ENCODE peak calls at places on chromosomes 16 and 17, in ten cellular contexts. O, L, K, R, G, I, Y, P, C and D are unnamed samples.
A peak's percentile ranks its signal among the peaks of the same experiment; 100 is the strongest.

GRCh38 chr16:58109330-58109729 is 19.9 kb downstream of the CFAP20 start:
- DNase-seq in O (no peak), L (no peak), K (no peak), R (no peak), G (no peak), I (no peak), Y (no peak), P (no peak), C (no peak), D (no peak)

GRCh38 chr16:11949527-11949926 is 7.7 kb upstream of the NPIPB2 start:
- DNase-seq in O (no peak), L (peak; percentile 60), K (peak; percentile 54), R (peak; percentile 30), G (peak; percentile 53), I (no peak), Y (peak; percentile 16), P (peak; percentile 11), C (peak; percentile 49), D (peak; percentile 22)

GRCh38 chr17:6930754-6931153 is 65.1 kb upstream of the ALOX12 start:
- DNase-seq in O (no peak), L (no peak), K (no peak), R (no peak), G (no peak), I (no peak), Y (no peak), P (no peak), C (no peak), D (no peak)

GRCh38 chr16:85387731-85388295 is 225.3 kb upstream of the GSE1 start:
- DNase-seq in O (no peak), L (no peak), K (no peak), R (no peak), G (no peak), I (no peak), Y (no peak), P (no peak), C (no peak), D (no peak)

GRCh38 chr17:13001991-13002615 is 15.7 kb downstream of the ELAC2 start:
- DNase-seq in O (no peak), L (no peak), K (no peak), R (no peak), G (no peak), I (no peak), Y (no peak), P (no peak), C (no peak), D (no peak)

GRCh38 chr17:5919104-5919503 is 151.1 kb upstream of the WSCD1 start:
- DNase-seq in O (no peak), L (no peak), K (no peak), R (no peak), G (no peak), I (no peak), Y (no peak), P (no peak), C (peak; percentile 63), D (no peak)

GRCh38 chr17:12395733-12396354 is 269.8 kb upstream of the MYOCD start:
- DNase-seq in O (no peak), L (no peak), K (peak; percentile 29), R (peak; percentile 3), G (no peak), I (no peak), Y (no peak), P (no peak), C (peak; percentile 36), D (peak; percentile 3)

GRCh38 chr17:35161281-35161761 is 13.7 kb downstream of the UNC45B start:
- DNase-seq in O (no peak), L (no peak), K (no peak), R (no peak), G (no peak), I (no peak), Y (no peak), P (no peak), C (no peak), D (no peak)

GRCh38 chr16:48720266-48720665 is 110.3 kb upstream of the N4BP1 start:
- DNase-seq in O (peak; percentile 2), L (no peak), K (peak; percentile 3), R (peak; percentile 67), G (no peak), I (no peak), Y (no peak), P (no peak), C (peak; percentile 49), D (peak; percentile 6)

GRCh38 chr16:64791756-64792155 is 330.1 kb downstream of the CDH11 start:
- DNase-seq in O (no peak), L (peak; percentile 13), K (no peak), R (no peak), G (no peak), I (no peak), Y (no peak), P (no peak), C (no peak), D (no peak)

GRCh38 chr17:3475155-3475808 is 515 bp upstream of the ASPA start:
- DNase-seq in O (no peak), L (no peak), K (no peak), R (no peak), G (no peak), I (peak; percentile 43), Y (no peak), P (peak; percentile 59), C (no peak), D (no peak)

DNA sequence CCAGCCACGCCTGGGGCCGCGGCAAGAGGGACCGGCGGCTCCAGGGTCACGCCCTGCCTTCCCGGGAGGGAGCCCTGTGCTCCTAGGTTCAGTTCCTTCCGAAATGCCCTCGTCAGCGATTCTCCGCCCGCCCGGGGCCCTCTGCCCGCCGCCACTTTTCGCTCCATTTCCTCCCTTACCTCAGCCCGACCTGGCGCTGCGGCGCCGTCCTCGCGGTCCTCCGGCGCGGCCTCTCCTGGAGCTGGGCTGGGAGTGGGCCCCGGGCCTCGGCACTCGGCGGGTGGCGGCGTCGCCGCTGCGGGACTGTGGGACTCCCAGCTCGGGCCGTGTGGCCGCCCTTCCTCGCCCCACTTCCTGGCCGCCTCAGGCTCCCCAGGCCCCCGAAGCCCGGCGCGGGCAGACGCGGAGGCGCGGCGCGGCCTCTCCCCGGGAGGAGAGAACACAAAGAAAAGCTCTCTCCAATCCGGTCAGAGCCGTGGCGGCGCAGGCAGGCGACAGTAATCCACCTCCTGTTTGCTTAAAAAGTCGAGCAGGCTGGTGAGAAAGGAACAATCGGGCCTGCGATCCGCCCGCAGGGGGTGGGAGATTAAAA is 1.6 kb downstream of the BAHCC1 start:
- DNase-seq in O (no peak), L (peak; percentile 28), K (peak; percentile 42), R (no peak), G (peak; percentile 55), I (peak; percentile 63), Y (no peak), P (no peak), C (no peak), D (peak; percentile 43)
- H3K4me3 ChIP-seq in O (peak overlapping the region; percentile 57), L (peak overlapping the region; percentile 74), K (peak overlapping the region; percentile 78), R (peak overlapping the region; percentile 93), G (peak overlapping the region; percentile 78), I (peak overlapping the region; percentile 76), Y (peak overlapping the region; percentile 55), P (peak overlapping the region; percentile 84), C (peak overlapping the region; percentile 71), D (peak overlapping the region; percentile 66)

GRCh38 chr17:37488009-37488604 is 1.6 kb upstream of the DUSP14 start:
- DNase-seq in O (peak; percentile 93), L (peak; percentile 98), K (peak; percentile 92), R (no peak), G (peak; percentile 37), I (no peak), Y (peak; percentile 87), P (no peak), C (no peak), D (peak; percentile 65)
- H3K4me3 ChIP-seq in O (peak overlapping the region; percentile 86), L (peak overlapping the region; percentile 87), K (no peak overlapping the region), R (no peak overlapping the region), G (peak overlapping the region; percentile 85), I (peak overlapping the region; percentile 95), Y (peak overlapping the region; percentile 98), P (peak overlapping the region; percentile 91), C (peak overlapping the region; percentile 67), D (peak overlapping the region; percentile 92)

DNA sequence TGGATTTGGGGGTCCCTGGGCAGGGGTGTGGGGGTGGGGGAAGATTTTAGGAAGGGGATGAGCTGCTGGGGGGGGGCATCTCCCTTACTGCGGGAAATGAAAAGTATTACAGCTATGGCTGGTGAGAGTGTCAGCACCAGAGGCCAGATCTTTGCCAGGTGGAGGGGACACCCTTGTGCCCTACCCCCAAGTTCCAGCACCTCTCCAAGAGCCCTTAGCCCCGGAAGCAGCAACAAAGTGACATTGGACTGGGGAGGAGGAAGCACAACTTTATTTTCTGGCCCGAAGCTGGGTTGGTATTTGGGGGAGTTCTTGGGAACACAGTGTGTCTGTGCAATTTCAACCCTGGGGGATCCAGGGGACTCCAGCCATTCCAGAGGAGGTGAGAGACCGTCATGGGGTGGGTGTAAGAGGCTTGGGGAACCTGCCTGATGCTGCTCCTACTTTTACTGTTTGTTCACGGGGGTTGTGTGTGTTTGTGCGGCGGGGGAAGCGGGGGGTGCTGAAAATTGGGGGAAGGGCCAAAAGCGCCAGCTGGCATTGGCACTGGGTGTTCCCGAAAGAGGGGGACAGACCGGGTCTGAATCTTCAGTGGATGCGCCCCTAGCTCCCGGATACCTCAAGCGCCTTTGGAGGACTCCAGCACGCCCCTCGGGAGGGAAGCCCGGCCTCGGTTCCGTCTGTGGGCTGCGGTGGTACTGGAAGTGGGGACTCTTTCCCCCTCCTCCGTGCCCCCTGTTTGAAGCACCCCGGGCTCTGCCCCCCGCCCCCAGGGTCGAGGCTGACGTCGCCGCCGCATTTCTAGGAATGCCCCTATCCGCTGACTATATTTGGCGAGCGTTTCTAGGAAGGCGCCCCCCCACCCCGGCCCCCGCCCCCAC is 230.3 kb downstream of the MRTFB start:
- DNase-seq in O (no peak), L (peak; percentile 39), K (peak; percentile 23), R (no peak), G (peak; percentile 65), I (peak; percentile 44), Y (no peak), P (peak; percentile 29), C (no peak), D (no peak)
- H3K4me3 ChIP-seq in O (peak overlapping the region; percentile 44), L (peak overlapping the region; percentile 76), K (peak overlapping the region; percentile 69), R (peak overlapping the region; percentile 76), G (peak overlapping the region; percentile 73), I (peak overlapping the region; percentile 97), Y (peak overlapping the region; percentile 63), P (peak overlapping the region; percentile 65), C (peak overlapping the region; percentile 40), D (peak overlapping the region; percentile 50)

GRCh38 chr17:67623767-67624166 is 94.0 kb upstream of the NOL11 start:
- DNase-seq in O (no peak), L (no peak), K (no peak), R (no peak), G (no peak), I (no peak), Y (no peak), P (no peak), C (no peak), D (no peak)

GRCh38 chr17:67628580-67629013 is 89.1 kb upstream of the NOL11 start:
- DNase-seq in O (no peak), L (no peak), K (no peak), R (no peak), G (no peak), I (no peak), Y (no peak), P (no peak), C (no peak), D (peak; percentile 40)

GRCh38 chr17:67629963-67630320 is 87.8 kb upstream of the NOL11 start:
- DNase-seq in O (peak; percentile 35), L (peak; percentile 82), K (no peak), R (no peak), G (no peak), I (no peak), Y (peak; percentile 62), P (no peak), C (no peak), D (no peak)

GRCh38 chr17:67624886-67625656 is 92.7 kb upstream of the NOL11 start:
- DNase-seq in O (no peak), L (no peak), K (no peak), R (no peak), G (no peak), I (no peak), Y (no peak), P (no peak), C (no peak), D (peak; percentile 24)

GRCh38 chr17:67625971-67626370 is 91.8 kb upstream of the NOL11 start:
- DNase-seq in O (no peak), L (no peak), K (no peak), R (no peak), G (no peak), I (no peak), Y (no peak), P (no peak), C (no peak), D (no peak)
- H3K4me3 ChIP-seq in O (no peak overlapping the region), L (no peak overlapping the region), K (no peak overlapping the region), R (no peak overlapping the region), G (no peak overlapping the region), I (no peak overlapping the region), Y (no peak overlapping the region), P (no peak overlapping the region), C (no peak overlapping the region), D (no peak overlapping the region)